ENCODE peak calls at places on chromosomes 2 and 18, in ten cellular contexts. L is heart right ventricle; P is CD8-positive, alpha-beta T cell; E is IMR-90; G is fibroblast of lung; S is CD4-positive, alpha-beta T cell; U is GM12864; H is astrocyte of the spinal cord; B is HFFc6; W is omental fat pad. K is an unnamed sample.

GRCh38 chr2:105244443-105244842 is 2.9 kb downstream of the GPR45 start:
- DNase-seq in G (no peak), P (no peak), B (no peak), S (no peak), W (no peak), H (no peak), E (no peak), U (no peak), L (no peak), K (no peak)

GRCh38 chr2:172083725-172084483 is 1.4 kb upstream of the DLX1 start:
- DNase-seq in S (no peak), E (no peak), G (no peak), U (no peak), W (no peak), H (no peak), P (no peak), B (peak), L (no peak), K (peak)

GRCh38 chr2:100408941-100409340 is 8.5 kb downstream of the CHST10 start:
- DNase-seq in E (no peak), H (no peak), B (no peak), L (no peak), W (no peak), P (no peak), U (no peak), S (no peak), G (no peak), K (no peak)

GRCh38 chr2:188475945-188476344 is 184.3 kb downstream of the GULP1 start:
- DNase-seq in L (no peak), W (no peak), B (peak), G (peak), H (peak), E (peak), U (no peak), P (no peak), S (no peak), K (no peak)

GRCh38 chr2:10393648-10393982 is 54.5 kb downstream of the ODC1 start:
- DNase-seq in H (no peak), E (no peak), U (no peak), P (no peak), S (no peak), W (no peak), L (no peak), G (no peak), B (no peak), K (no peak)

GRCh38 chr2:40458271-40458794 is 6.4 kb upstream of the SLC8A1 start:
- DNase-seq in E (no peak), W (no peak), B (no peak), G (peak), U (no peak), S (no peak), L (no peak), P (no peak), H (no peak), K (no peak)

GRCh38 chr2:169507698-169508097 is 1.8 kb upstream of the KLHL41 start:
- DNase-seq in S (no peak), L (no peak), W (no peak), H (peak), E (peak), U (no peak), P (no peak), G (peak), B (peak), K (peak)

GRCh38 chr2:209323738-209324137 is 100.1 kb upstream of the MAP2 start:
- DNase-seq in P (no peak), U (no peak), W (no peak), S (no peak), G (no peak), B (no peak), H (no peak), L (no peak), E (no peak), K (no peak)

GRCh38 chr2:25309402-25309801 is 32.3 kb downstream of the DNMT3A start:
- DNase-seq in W (no peak), P (peak), S (peak), L (no peak), E (peak), G (peak), B (peak), H (peak), U (no peak), K (peak)

GRCh38 chr2:114426111-114426510 is 16.3 kb upstream of the DPP10 start:
- DNase-seq in W (no peak), L (no peak), B (no peak), P (no peak), S (no peak), G (no peak), E (no peak), H (no peak), U (no peak), K (no peak)

GRCh38 chr2:231099918-231100317 is 24.9 kb downstream of the HTR2B start:
- DNase-seq in W (no peak), L (no peak), G (no peak), E (no peak), S (no peak), B (no peak), P (no peak), H (no peak), U (no peak), K (no peak)

GRCh38 chr2:177106212-177106611 is 106.4 kb upstream of the HNRNPA3 start:
- DNase-seq in S (no peak), L (no peak), B (no peak), U (no peak), P (no peak), H (no peak), E (no peak), G (no peak), W (no peak), K (no peak)

GRCh38 chr18:37710731-37711130 is 145.1 kb upstream of the CELF4 start:
- DNase-seq in W (no peak), G (no peak), P (no peak), S (no peak), L (no peak), H (no peak), B (no peak), U (no peak), E (no peak), K (no peak)

GRCh38 chr2:39530423-39530866 is 93.4 kb upstream of the MAP4K3 start:
- DNase-seq in S (no peak), E (peak), H (peak), P (no peak), L (no peak), W (no peak), B (peak), G (peak), U (no peak), K (no peak)

GRCh38 chr2:142756430-142756829 is 121.0 kb upstream of the KYNU start:
- DNase-seq in G (peak), S (no peak), L (no peak), P (no peak), U (no peak), E (peak), B (no peak), W (no peak), H (peak), K (no peak)

GRCh38 chr18:2338601-2339000 is 232.7 kb downstream of the METTL4 start:
- DNase-seq in L (no peak), G (no peak), U (no peak), P (no peak), E (no peak), W (no peak), S (no peak), H (no peak), B (no peak), K (no peak)

GRCh38 chr2:86249176-86249842 is 50.1 kb downstream of the MRPL35 start:
- DNase-seq in H (peak), B (peak), E (peak), W (no peak), L (no peak), P (no peak), U (no peak), S (no peak), G (peak), K (peak)

GRCh38 chr18:35511428-35511827 is 13.7 kb upstream of the INO80C start:
- DNase-seq in W (no peak), L (no peak), G (no peak), H (no peak), S (no peak), E (no peak), B (no peak), U (no peak), P (no peak), K (peak)

DNA sequence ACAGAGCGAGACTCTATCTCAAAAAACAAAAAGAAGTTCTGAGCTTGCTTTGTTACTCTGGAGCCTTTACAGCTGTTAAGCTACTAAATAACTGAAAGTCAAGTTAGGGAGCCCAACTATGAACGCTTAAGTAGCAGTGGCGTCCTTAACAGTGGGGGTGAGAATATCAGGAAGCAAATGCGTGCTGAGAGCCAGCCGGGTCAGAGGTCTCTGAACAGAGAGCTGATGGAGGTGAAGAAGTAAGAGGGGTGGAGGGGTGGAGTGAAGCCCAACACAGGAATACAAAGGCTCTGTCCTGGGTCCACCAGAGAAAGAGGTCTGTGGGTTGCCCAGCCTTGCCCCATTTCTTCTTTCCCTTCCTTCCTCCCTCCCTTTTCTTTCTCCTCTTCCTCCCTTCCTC is 104.1 kb upstream of the GATA6 start:
- DNase-seq in S (no peak), B (no peak), U (no peak), W (no peak), H (no peak), E (no peak), P (no peak), G (no peak), L (no peak), K (no peak)
- TF ChIP-seq CTCF in S (no peak), B (no peak), U (no peak), W (no peak), H (no peak), E (no peak), P (no peak), G (no peak), L (no peak), K (no peak)

DNA sequence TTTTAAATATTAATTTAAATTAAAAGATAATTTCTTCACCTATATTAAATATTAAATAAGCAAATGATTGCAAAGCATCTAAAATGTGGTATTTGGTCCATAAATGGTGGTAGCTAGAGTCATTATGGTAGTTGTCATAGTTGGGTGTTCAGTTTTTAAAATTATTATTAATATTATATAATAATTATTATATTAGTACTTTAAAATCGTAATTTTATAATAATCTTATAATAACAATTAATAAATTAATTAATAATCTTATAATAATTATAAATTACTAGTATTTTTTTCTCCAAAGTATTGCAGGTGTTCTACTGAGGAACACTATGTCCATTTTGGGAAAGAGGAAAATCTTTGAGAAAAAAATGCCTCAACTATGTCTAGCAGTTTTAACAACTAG is 835.5 kb upstream of the GCFC2 start:
- DNase-seq in L (no peak), S (no peak), E (no peak), H (no peak), U (no peak), P (no peak), G (no peak), W (no peak), B (no peak), K (no peak)
- TF ChIP-seq CTCF in L (no peak), S (no peak), E (no peak), H (no peak), U (no peak), P (no peak), G (no peak), W (no peak), B (no peak), K (no peak)

DNA sequence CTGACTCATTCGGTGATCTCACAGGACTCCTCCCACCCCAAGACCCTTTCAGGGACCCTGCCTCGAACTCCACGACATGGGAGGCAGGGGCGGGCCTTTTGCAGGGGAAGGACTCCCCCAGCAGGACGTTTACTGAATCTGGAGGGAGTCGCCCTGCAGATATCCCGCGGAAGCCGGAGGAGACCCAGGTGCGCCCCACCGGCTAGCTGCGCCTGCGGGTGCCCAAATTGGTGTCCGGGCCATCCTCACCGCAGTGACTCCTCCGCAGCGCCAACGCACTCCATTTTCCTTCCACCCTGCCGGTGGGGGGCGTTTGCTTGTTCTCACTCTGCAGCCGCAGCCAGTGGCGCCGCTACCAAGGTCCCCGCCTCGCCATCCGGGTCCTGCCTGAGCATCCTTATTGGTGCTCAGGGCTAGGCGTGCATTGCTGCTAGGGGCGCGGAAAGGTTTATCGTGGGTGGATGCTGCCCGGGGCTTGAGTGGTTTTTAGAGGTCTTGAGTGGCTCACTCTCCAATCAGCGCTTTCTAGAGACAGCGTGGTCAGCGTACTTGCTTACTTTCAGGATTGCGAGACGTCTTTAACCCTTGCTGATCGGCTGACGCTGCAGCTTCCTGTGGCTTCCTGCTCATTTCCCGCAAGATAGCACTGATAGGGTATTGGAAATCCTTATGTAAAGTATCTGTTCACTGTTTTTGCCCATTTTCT is 81.4 kb downstream of the BIN1 start:
- DNase-seq in W (no peak), B (peak), P (peak), E (peak), S (peak), H (peak), U (peak), L (peak), G (peak), K (peak)
- TF ChIP-seq CTCF in W (no peak), B (peak), P (peak), E (peak), S (peak), H (peak), U (peak), L (no peak), G (peak), K (peak)

DNA sequence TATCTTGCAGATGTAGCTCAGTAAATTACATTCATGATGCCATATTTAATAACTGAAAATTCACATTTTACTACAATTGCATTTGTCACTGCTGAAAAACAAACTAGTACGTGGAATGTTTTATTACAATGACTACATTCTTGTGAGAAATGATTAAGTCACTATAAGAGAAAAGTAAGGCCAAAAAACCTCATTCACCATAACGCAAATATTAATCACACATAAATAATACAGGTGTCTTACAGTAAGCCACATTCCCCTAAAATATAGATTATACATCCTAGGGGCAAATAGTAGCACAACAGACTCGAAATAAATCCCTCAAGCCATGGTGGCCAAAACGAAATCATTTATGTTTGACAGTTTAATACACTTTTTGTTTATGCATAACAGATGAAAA is 460.6 kb downstream of the NR4A2 start:
- DNase-seq in L (no peak), U (no peak), B (no peak), G (no peak), S (no peak), W (no peak), E (no peak), H (no peak), P (no peak), K (no peak)
- TF ChIP-seq CTCF in L (no peak), U (no peak), B (no peak), G (no peak), S (no peak), W (no peak), E (no peak), H (no peak), P (no peak), K (no peak)

DNA sequence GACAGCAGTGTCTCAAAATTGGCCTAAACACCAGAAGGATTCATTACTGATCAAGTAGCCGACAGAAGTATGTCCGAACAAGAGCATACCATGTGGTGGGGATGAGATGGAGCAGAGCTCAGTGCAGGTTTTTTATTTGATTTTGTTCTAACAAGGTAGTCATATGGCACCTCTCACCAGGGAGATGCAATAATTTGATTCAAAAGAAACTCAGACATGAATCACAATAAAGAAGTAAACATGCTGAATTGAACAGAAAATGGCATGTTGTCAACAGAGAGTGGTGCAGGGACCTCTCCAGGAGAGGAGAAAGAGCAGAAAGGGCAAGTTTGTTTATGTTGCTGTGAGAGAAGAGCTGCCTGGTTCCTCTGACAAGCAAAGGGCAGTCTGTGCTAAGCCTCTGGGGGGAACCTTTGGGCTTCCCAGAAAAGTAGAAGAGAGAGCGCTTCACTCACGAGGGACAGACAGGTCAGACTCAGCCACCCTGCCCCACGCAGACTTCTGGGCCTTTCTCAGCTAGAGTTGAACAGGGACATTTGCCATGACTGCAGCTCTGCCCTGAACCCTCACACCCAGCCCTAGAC is 351.3 kb upstream of the RAB12 start:
- DNase-seq in G (no peak), H (no peak), P (no peak), E (no peak), S (no peak), U (no peak), W (no peak), L (no peak), B (no peak), K (no peak)
- TF ChIP-seq CTCF in G (no peak), H (no peak), P (no peak), E (no peak), S (no peak), U (no peak), W (no peak), L (no peak), B (no peak), K (no peak)

K was measured in GM10248.